ENCODE peak calls at places on chromosome 10, in six cellular contexts. B, U, Z, P, Q and D are unnamed samples.

GRCh38 chr10:9012312-9012711 is 957.8 kb downstream of the GATA3 start:
- DNase-seq in Q (no peak), Z (no peak), B (no peak), P (no peak), U (no peak), D (no peak)

GRCh38 chr10:75115137-75115536 is 3.7 kb downstream of the SAMD8 start:
- DNase-seq in P (no peak), B (no peak), Q (no peak), Z (peak), U (no peak), D (no peak)

GRCh38 chr10:36182059-36182654 is 540.1 kb upstream of the FZD8 start:
- DNase-seq in Z (no peak), Q (no peak), U (no peak), B (no peak), P (no peak), D (no peak)

GRCh38 chr10:130921461-130921860 is 390.1 kb downstream of the TCERG1L start:
- DNase-seq in Z (no peak), B (no peak), U (no peak), Q (no peak), P (no peak), D (no peak)

GRCh38 chr10:7826971-7827370 is 8.7 kb downstream of the TAF3 start:
- DNase-seq in B (no peak), U (no peak), P (peak), Z (peak), Q (no peak), D (no peak)

GRCh38 chr10:123236122-123236521 is 81.9 kb downstream of the BUB3 start:
- DNase-seq in Q (no peak), B (no peak), Z (peak), U (no peak), P (peak), D (no peak)

GRCh38 chr10:79070091-79070610 is 1.4 kb downstream of the ZMIZ1 start:
- DNase-seq in B (peak), Q (no peak), U (no peak), Z (peak), P (no peak), D (no peak)

GRCh38 chr10:127266431-127266830 is 70.0 kb upstream of the INSYN2A start:
- DNase-seq in Z (no peak), U (no peak), B (no peak), Q (no peak), P (no peak), D (no peak)

GRCh38 chr10:24469993-24470392 is 253.7 kb downstream of the ARHGAP21 start:
- DNase-seq in Z (no peak), U (no peak), Q (no peak), P (no peak), B (no peak), D (no peak)

GRCh38 chr10:95788830-95789229 is 32.9 kb downstream of the ENTPD1 start:
- DNase-seq in Q (no peak), U (no peak), Z (peak), B (no peak), P (no peak), D (no peak)